ENCODE peak calls at places on chromosome 2, in six cellular contexts. K is CD8-positive, alpha-beta memory T cell; W is esophagus muscularis mucosa; G is HCT116; C is prostate gland; F is heart left ventricle. R is an unnamed sample. For H3K4me1, the result is how much of the 10 kb centered on the place peaks cover.

GRCh38 chr2:157302492-157303099 is 23.0 kb downstream of the ERMN start:
- DNase-seq in K (peak), W (no peak), G (peak), C (peak), F (no peak), R (peak)

GRCh38 chr2:197575987-197576386 is 60.1 kb downstream of the MOB4 start:
- DNase-seq in K (no peak), W (peak), G (no peak), C (no peak), F (no peak), R (no peak)

GRCh38 chr2:85594715-85595377 is 699 bp upstream of the RNF181 start:
- DNase-seq in K (no peak), W (no peak), G (no peak), C (no peak), F (no peak), R (no peak)

GRCh38 chr2:94870392-94871225 is 621 bp upstream of the TEKT4 start:
- DNase-seq in K (no peak), W (no peak), G (no peak), C (no peak), F (no peak), R (no peak)

GRCh38 chr2:37782721-37783438 is 111.4 kb upstream of the CDC42EP3 start:
- DNase-seq in K (no peak), W (peak), G (no peak), C (no peak), F (no peak), R (no peak)

GRCh38 chr2:222976521-222977076 is 75.4 kb upstream of the KCNE4 start:
- DNase-seq in K (no peak), W (no peak), G (no peak), C (no peak), F (no peak), R (no peak)

GRCh38 chr2:64606495-64607363 is 47.0 kb downstream of the SERTAD2 start:
- DNase-seq in K (peak), W (peak), G (no peak), C (peak), F (peak), R (peak)

GRCh38 chr2:121906170-121906569 is 150.7 kb downstream of the TSN start:
- DNase-seq in K (no peak), W (no peak), G (no peak), C (no peak), F (no peak), R (no peak)

GRCh38 chr2:101704046-101704466 is 6.5 kb downstream of the MAP4K4 start:
- DNase-seq in K (peak), W (no peak), G (no peak), C (no peak), F (no peak), R (no peak)

GRCh38 chr2:155021591-155021990 is 323.1 kb downstream of the KCNJ3 start:
- DNase-seq in K (no peak), W (no peak), G (no peak), C (no peak), F (no peak), R (no peak)

GRCh38 chr2:69777778-69778089 is 35.8 kb downstream of the ANXA4 start:
- DNase-seq in K (no peak), W (no peak), G (no peak), C (no peak), F (no peak), R (no peak)

GRCh38 chr2:130837175-130837810 is 579 bp downstream of the ARHGEF4 start:
- DNase-seq in K (no peak), W (no peak), G (no peak), C (no peak), F (peak), R (peak)

GRCh38 chr2:23599006-23599405 is 214.0 kb downstream of the KLHL29 start:
- DNase-seq in K (no peak), W (no peak), G (no peak), C (no peak), F (no peak), R (no peak)

GRCh38 chr2:86283461-86284030 is 53.9 kb downstream of the REEP1 start:
- DNase-seq in K (no peak), W (no peak), G (no peak), C (no peak), F (no peak), R (peak)

GRCh38 chr2:190178066-190178722 is 115.7 kb upstream of the MSTN start:
- DNase-seq in K (no peak), W (no peak), G (no peak), C (no peak), F (no peak), R (no peak)

GRCh38 chr2:185821467-185821866 is 82.9 kb downstream of the FSIP2 start:
- DNase-seq in K (no peak), W (no peak), G (no peak), C (no peak), F (no peak), R (no peak)

GRCh38 chr2:95728878-95729511 is 137.2 kb downstream of the TRIM43 start:
- DNase-seq in K (no peak), W (peak), G (peak), C (peak), F (no peak), R (peak)

GRCh38 chr2:213227458-213227857 is 56.8 kb upstream of the SPAG16 start:
- DNase-seq in K (no peak), W (no peak), G (no peak), C (no peak), F (no peak), R (no peak)

GRCh38 chr2:10467401-10467800 is 19.3 kb upstream of the ODC1 start:
- DNase-seq in K (no peak), W (no peak), G (no peak), C (no peak), F (no peak), R (no peak)

GRCh38 chr2:112084689-112085381 is 29.8 kb downstream of the TMEM87B start:
- DNase-seq in K (no peak), W (no peak), G (no peak), C (peak), F (no peak), R (no peak)

GRCh38 chr2:67436221-67436620 is 39.1 kb downstream of the ETAA1 start:
- DNase-seq in K (no peak), W (no peak), G (no peak), C (no peak), F (no peak), R (no peak)

GRCh38 chr2:78780864-78781583 is 244.5 kb upstream of the REG3G start:
- DNase-seq in K (no peak), W (no peak), G (no peak), C (no peak), F (no peak), R (no peak)

GRCh38 chr2:172102858-172103359 is at the start of gene DLX2:
- DNase-seq in K (peak), W (peak), G (peak), C (peak), F (peak), R (peak)

GRCh38 chr2:172109670-172110421 is 7.1 kb upstream of the DLX2 start:
- DNase-seq in K (no peak), W (no peak), G (no peak), C (no peak), F (no peak), R (no peak)

DNA sequence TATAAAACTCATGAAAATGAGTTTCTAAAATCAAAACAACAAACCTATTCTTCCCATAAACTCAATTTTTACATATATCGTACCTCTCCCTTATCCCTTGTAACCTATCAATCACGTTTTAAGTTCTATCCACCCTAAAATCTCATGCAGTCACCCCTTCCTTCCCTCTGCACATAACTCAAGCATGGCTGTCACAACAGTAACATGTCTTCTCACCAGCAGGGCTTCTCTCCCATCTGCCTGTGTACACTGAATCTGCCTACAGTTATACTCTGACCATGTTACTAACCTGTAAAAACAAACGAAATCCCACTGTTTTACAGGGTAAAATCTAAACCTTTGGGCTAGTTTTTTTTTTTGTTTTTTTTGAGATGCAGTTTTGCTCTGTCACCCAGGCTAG is 68.2 kb downstream of the MAP4K3 start:
- DNase-seq in K (no peak), W (no peak), G (no peak), C (no peak), F (no peak), R (no peak)
- H3K4me1 ChIP-seq in K (under half), W (under half), G (under half), C (under half), F (under half), R (under half)

GRCh38 chr2:184190725-184191124 is 407.6 kb upstream of the ZNF804A start:
- DNase-seq in K (no peak), W (no peak), G (no peak), C (no peak), F (no peak), R (no peak)
- H3K4me3 ChIP-seq in K (no peak), W (no peak), G (no peak), C (no peak), F (no peak), R (no peak)

DNA sequence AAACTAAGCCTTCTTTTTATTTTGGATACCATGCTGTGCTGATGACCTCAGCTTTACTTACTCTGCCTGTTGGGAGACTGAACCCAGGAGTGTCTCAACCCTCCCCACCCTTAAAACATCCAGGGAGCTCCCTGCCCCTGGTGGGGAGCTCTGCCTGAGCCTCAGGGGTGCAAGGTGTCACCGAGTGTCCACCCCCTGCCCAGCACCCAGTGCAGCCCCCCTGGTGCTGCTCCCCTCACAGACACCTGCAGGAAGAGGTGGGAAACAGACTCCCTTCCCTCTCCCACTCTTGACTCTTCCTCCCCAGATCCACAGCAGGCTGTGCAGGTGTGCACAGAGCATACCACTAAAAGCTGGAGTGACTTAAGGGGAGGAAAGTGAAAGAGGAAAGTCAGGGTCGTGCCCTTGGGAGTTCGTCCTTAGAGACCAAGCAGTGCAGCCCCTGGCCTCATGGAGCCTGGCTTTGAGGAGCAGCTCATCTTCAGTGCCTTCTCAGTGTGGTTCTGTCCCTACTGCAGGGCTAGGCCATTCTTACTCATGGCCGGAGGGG is 51.3 kb downstream of the MYO7B start:
- DNase-seq in K (no peak), W (no peak), G (no peak), C (no peak), F (no peak), R (no peak)
- H3K27ac ChIP-seq in K (no peak), W (no peak), G (no peak), C (no peak), F (no peak), R (no peak)

GRCh38 chr2:134133622-134134312 is 120.1 kb upstream of the MGAT5 start:
- DNase-seq in K (no peak), W (no peak), G (no peak), C (no peak), F (no peak), R (no peak)
- H3K4me1 ChIP-seq in K (under half), W (half or more), G (under half), C (under half), F (under half), R (half or more)

GRCh38 chr2:210225461-210225798 is 183 bp upstream of the ACADL start:
- DNase-seq in K (no peak), W (no peak), G (no peak), C (no peak), F (no peak), R (no peak)
- H3K4me3 ChIP-seq in K (no peak), W (peak), G (no peak), C (peak), F (peak), R (no peak)

DNA sequence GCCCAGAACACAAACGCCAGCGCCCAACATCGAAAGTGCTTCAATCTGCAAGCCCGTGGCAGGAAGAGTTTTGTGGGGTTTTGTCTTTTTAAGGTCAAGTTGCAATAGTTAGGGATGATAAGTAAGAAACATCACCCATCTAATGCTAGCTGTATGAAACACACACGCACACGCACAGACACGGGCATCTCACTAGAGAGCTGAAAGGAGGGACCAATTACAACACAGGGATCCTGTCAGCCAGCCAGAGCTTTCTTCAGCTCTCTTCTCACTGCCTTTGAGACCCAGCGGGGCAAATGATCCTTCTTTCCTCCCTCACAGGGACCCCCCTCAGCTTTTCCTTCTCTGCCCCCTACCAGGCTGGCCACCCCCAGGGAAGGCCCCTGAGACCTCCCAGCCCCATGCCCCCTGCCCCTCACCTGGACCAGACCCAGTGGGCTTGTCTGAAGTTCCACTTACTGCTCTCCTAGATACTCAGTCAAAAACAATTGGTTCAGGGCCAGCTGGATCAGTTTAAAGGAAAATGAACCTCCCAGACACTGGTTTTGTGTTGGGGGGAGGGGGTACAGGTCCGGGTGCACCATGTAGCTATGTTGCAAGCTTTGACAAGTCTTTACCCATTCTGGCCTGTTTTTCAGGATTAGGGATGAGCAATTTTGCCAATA is 17.9 kb downstream of the CYP26B1 start:
- DNase-seq in K (no peak), W (no peak), G (no peak), C (no peak), F (no peak), R (peak)
- H3K27ac ChIP-seq in K (no peak), W (no peak), G (no peak), C (no peak), F (no peak), R (no peak)

DNA sequence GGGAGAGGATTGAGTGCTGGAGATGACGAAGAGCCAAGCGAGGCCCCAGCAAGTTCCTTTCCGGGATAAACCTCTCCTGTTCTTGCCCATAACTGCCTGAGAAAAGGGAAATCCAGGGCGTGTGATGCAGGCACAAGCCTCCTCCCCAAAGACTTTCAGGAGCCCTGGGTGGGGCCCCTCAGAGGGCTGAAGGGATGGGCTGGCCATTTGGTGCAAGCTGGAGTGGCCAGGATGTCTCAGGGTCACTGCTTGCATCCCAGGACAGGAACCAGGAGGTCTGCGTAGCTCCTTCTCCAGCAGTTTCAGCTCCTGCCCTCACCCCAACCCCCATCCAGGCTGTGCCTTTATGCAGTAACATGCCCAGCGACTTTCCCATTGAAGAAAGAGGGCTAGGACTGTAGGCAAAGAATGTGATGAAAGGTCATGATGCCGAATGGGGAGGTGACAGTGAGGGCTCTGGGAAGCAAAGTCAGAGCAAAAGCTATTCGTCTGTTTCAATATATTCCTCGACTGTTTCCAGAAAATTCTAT is 80.2 kb downstream of the PXDN start:
- DNase-seq in K (no peak), W (no peak), G (no peak), C (no peak), F (no peak), R (no peak)
- H3K4me1 ChIP-seq in K (under half), W (under half), G (under half), C (under half), F (under half), R (under half)

DNA sequence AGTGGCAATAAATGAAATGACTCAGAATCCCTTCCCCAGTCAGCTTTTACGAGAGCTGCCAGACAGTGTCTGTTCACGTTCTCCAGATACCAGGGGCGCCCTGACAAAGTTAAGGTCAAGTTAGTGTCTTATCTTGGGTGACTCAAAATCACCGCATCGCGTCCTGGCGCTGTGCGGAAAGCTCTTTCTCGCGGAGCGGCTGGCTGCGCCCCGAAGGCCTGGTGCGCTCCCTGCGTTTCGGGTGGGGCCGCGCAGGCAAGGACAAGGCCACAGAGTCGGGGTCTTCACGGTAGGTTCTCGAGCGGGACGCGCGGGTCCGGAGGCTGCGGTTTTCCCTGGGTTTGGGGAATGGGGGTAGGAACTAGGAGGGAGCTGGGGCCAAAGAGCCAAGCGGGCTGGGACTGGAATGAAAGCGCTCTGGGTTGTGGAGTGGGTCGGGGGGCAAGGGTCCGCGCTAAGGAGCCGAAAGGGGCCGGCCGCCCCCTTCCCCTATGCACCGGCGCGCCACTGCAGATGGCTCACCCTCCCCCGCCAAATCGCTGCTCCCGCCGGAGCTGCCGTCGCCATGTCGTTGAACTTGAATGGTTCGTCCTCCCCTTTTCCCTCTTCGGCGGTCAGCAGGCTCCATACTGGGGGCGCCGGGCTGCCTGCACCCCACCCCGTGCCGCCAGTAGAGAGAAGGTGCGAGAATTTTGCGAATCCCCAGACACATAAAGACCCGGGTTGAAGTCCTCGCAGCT is 2.6 kb upstream of the HOXD11 start:
- DNase-seq in K (no peak), W (no peak), G (no peak), C (no peak), F (no peak), R (no peak)
- H3K4me3 ChIP-seq in K (no peak), W (peak), G (no peak), C (peak), F (no peak), R (no peak)

GRCh38 chr2:140880573-140880972 is 1250.2 kb downstream of the LRP1B start:
- DNase-seq in K (no peak), W (no peak), G (no peak), C (no peak), F (no peak), R (no peak)

GRCh38 chr2:140882671-140883620 is 1247.9 kb downstream of the LRP1B start:
- DNase-seq in K (no peak), W (no peak), G (no peak), C (no peak), F (no peak), R (no peak)
- H3K27ac ChIP-seq in K (no peak), W (no peak), G (no peak), C (no peak), F (no peak), R (no peak)

GRCh38 chr2:152493945-152494528 is 159.1 kb downstream of the FMNL2 start:
- DNase-seq in K (no peak), W (no peak), G (no peak), C (no peak), F (no peak), R (no peak)
- H3K4me1 ChIP-seq in K (under half), W (under half), G (half or more), C (under half), F (under half), R (under half)

R was measured in body of pancreas.